ENCODE peak calls at places on chromosomes 5 and 9, in eight cellular contexts. One of them, this sample, is unnamed.

GRCh38 chr5:115831163-115831768 is 10.1 kb downstream of the ATG12 start:
- DNase-seq in kidney glomerular epithelial cell: peak
- DNase-seq in amniotic epithelial cell: peak
- DNase-seq in EL: peak
- DNase-seq in AG09319: no peak
- DNase-seq in D341Med: peak
- DNase-seq in activated CD8-positive, alpha-beta memory T cell treated with anti-CD3 and anti-CD28 coated beads for 48 hours: no peak
- DNase-seq in CD4-positive, alpha-beta memory T cell: no peak
- DNase-seq in this sample: no peak

GRCh38 chr5:113266913-113267227 is 167.9 kb downstream of the TSSK1B start:
- DNase-seq in kidney glomerular epithelial cell: no peak
- DNase-seq in amniotic epithelial cell: no peak
- DNase-seq in EL: peak
- DNase-seq in AG09319: no peak
- DNase-seq in D341Med: no peak
- DNase-seq in activated CD8-positive, alpha-beta memory T cell treated with anti-CD3 and anti-CD28 coated beads for 48 hours: no peak
- DNase-seq in CD4-positive, alpha-beta memory T cell: no peak
- DNase-seq in this sample: no peak

GRCh38 chr9:26012797-26013594 is 334.8 kb upstream of the TUSC1 start:
- DNase-seq in kidney glomerular epithelial cell: peak
- DNase-seq in amniotic epithelial cell: peak
- DNase-seq in EL: peak
- DNase-seq in AG09319: no peak
- DNase-seq in D341Med: no peak
- DNase-seq in activated CD8-positive, alpha-beta memory T cell treated with anti-CD3 and anti-CD28 coated beads for 48 hours: no peak
- DNase-seq in CD4-positive, alpha-beta memory T cell: no peak
- DNase-seq in this sample: no peak

GRCh38 chr5:4058899-4059298 is 463.3 kb downstream of the IRX1 start:
- DNase-seq in kidney glomerular epithelial cell: no peak
- DNase-seq in amniotic epithelial cell: no peak
- DNase-seq in EL: no peak
- DNase-seq in AG09319: no peak
- DNase-seq in D341Med: no peak
- DNase-seq in activated CD8-positive, alpha-beta memory T cell treated with anti-CD3 and anti-CD28 coated beads for 48 hours: no peak
- DNase-seq in CD4-positive, alpha-beta memory T cell: no peak
- DNase-seq in this sample: no peak

GRCh38 chr5:147690595-147690994 is 91.9 kb downstream of the JAKMIP2 start:
- DNase-seq in kidney glomerular epithelial cell: peak
- DNase-seq in amniotic epithelial cell: peak
- DNase-seq in EL: no peak
- DNase-seq in AG09319: no peak
- DNase-seq in D341Med: peak
- DNase-seq in activated CD8-positive, alpha-beta memory T cell treated with anti-CD3 and anti-CD28 coated beads for 48 hours: no peak
- DNase-seq in CD4-positive, alpha-beta memory T cell: no peak
- DNase-seq in this sample: no peak

GRCh38 chr9:134175291-134175807 is 11.0 kb upstream of the RNU6ATAC start:
- DNase-seq in kidney glomerular epithelial cell: no peak
- DNase-seq in amniotic epithelial cell: no peak
- DNase-seq in EL: peak
- DNase-seq in AG09319: no peak
- DNase-seq in D341Med: no peak
- DNase-seq in activated CD8-positive, alpha-beta memory T cell treated with anti-CD3 and anti-CD28 coated beads for 48 hours: no peak
- DNase-seq in CD4-positive, alpha-beta memory T cell: no peak
- DNase-seq in this sample: no peak

GRCh38 chr9:92406506-92406905 is 2.1 kb upstream of the OGN start:
- DNase-seq in kidney glomerular epithelial cell: no peak
- DNase-seq in amniotic epithelial cell: peak
- DNase-seq in EL: no peak
- DNase-seq in AG09319: no peak
- DNase-seq in D341Med: no peak
- DNase-seq in activated CD8-positive, alpha-beta memory T cell treated with anti-CD3 and anti-CD28 coated beads for 48 hours: no peak
- DNase-seq in CD4-positive, alpha-beta memory T cell: peak
- DNase-seq in this sample: no peak

GRCh38 chr5:36049949-36050348 is 16.7 kb downstream of the UGT3A2 start:
- DNase-seq in kidney glomerular epithelial cell: no peak
- DNase-seq in amniotic epithelial cell: no peak
- DNase-seq in EL: no peak
- DNase-seq in AG09319: no peak
- DNase-seq in D341Med: no peak
- DNase-seq in activated CD8-positive, alpha-beta memory T cell treated with anti-CD3 and anti-CD28 coated beads for 48 hours: no peak
- DNase-seq in CD4-positive, alpha-beta memory T cell: no peak
- DNase-seq in this sample: no peak

GRCh38 chr9:128555180-128555721 is 2.9 kb downstream of the SPTAN1 start:
- DNase-seq in kidney glomerular epithelial cell: peak
- DNase-seq in amniotic epithelial cell: peak
- DNase-seq in EL: peak
- DNase-seq in AG09319: no peak
- DNase-seq in D341Med: no peak
- DNase-seq in activated CD8-positive, alpha-beta memory T cell treated with anti-CD3 and anti-CD28 coated beads for 48 hours: no peak
- DNase-seq in CD4-positive, alpha-beta memory T cell: no peak
- DNase-seq in this sample: no peak

GRCh38 chr5:63247651-63248050 is 669.0 kb downstream of the LRRC70 start:
- DNase-seq in kidney glomerular epithelial cell: no peak
- DNase-seq in amniotic epithelial cell: peak
- DNase-seq in EL: no peak
- DNase-seq in AG09319: no peak
- DNase-seq in D341Med: no peak
- DNase-seq in activated CD8-positive, alpha-beta memory T cell treated with anti-CD3 and anti-CD28 coated beads for 48 hours: no peak
- DNase-seq in CD4-positive, alpha-beta memory T cell: no peak
- DNase-seq in this sample: no peak

GRCh38 chr5:150154618-150155134 is 969 bp downstream of the PDGFRB start:
- DNase-seq in kidney glomerular epithelial cell: no peak
- DNase-seq in amniotic epithelial cell: peak
- DNase-seq in EL: peak
- DNase-seq in AG09319: no peak
- DNase-seq in D341Med: no peak
- DNase-seq in activated CD8-positive, alpha-beta memory T cell treated with anti-CD3 and anti-CD28 coated beads for 48 hours: no peak
- DNase-seq in CD4-positive, alpha-beta memory T cell: no peak
- DNase-seq in this sample: no peak

GRCh38 chr5:96254980-96255681 is 177.9 kb downstream of the PCSK1 start:
- DNase-seq in kidney glomerular epithelial cell: peak
- DNase-seq in amniotic epithelial cell: peak
- DNase-seq in EL: peak
- DNase-seq in AG09319: peak
- DNase-seq in D341Med: no peak
- DNase-seq in activated CD8-positive, alpha-beta memory T cell treated with anti-CD3 and anti-CD28 coated beads for 48 hours: no peak
- DNase-seq in CD4-positive, alpha-beta memory T cell: no peak
- DNase-seq in this sample: no peak

GRCh38 chr9:92663951-92664350 is 6.0 kb downstream of the IPPK start:
- DNase-seq in kidney glomerular epithelial cell: no peak
- DNase-seq in amniotic epithelial cell: no peak
- DNase-seq in EL: no peak
- DNase-seq in AG09319: no peak
- DNase-seq in D341Med: no peak
- DNase-seq in activated CD8-positive, alpha-beta memory T cell treated with anti-CD3 and anti-CD28 coated beads for 48 hours: no peak
- DNase-seq in CD4-positive, alpha-beta memory T cell: no peak
- DNase-seq in this sample: no peak

GRCh38 chr5:165863267-165863666 is 2357.8 kb downstream of the MAT2B start:
- DNase-seq in kidney glomerular epithelial cell: no peak
- DNase-seq in amniotic epithelial cell: no peak
- DNase-seq in EL: no peak
- DNase-seq in AG09319: no peak
- DNase-seq in D341Med: no peak
- DNase-seq in activated CD8-positive, alpha-beta memory T cell treated with anti-CD3 and anti-CD28 coated beads for 48 hours: no peak
- DNase-seq in CD4-positive, alpha-beta memory T cell: no peak
- DNase-seq in this sample: no peak

GRCh38 chr5:115372121-115372520 is 75.7 kb upstream of the CCDC112 start:
- DNase-seq in kidney glomerular epithelial cell: peak
- DNase-seq in amniotic epithelial cell: no peak
- DNase-seq in EL: no peak
- DNase-seq in AG09319: no peak
- DNase-seq in D341Med: peak
- DNase-seq in activated CD8-positive, alpha-beta memory T cell treated with anti-CD3 and anti-CD28 coated beads for 48 hours: no peak
- DNase-seq in CD4-positive, alpha-beta memory T cell: no peak
- DNase-seq in this sample: no peak

GRCh38 chr5:156722358-156722757 is 127.7 kb upstream of the PPP1R2B start:
- DNase-seq in kidney glomerular epithelial cell: no peak
- DNase-seq in amniotic epithelial cell: no peak
- DNase-seq in EL: no peak
- DNase-seq in AG09319: no peak
- DNase-seq in D341Med: no peak
- DNase-seq in activated CD8-positive, alpha-beta memory T cell treated with anti-CD3 and anti-CD28 coated beads for 48 hours: no peak
- DNase-seq in CD4-positive, alpha-beta memory T cell: no peak
- DNase-seq in this sample: no peak

This sample was measured in NCI-H1436.